ENCODE peak calls at places on chromosomes 11 and 22, in six cellular contexts. One of them, this sample, is unnamed.

GRCh38 chr11:40166892-40167291 is 1292.6 kb downstream of the LRRC4C start:
- DNase-seq in RPMI7951: peak
- DNase-seq in non-pigmented ciliary epithelial cell: no peak
- DNase-seq in NCI-H2227 treated with DMSO at 0.1 percent for 48 hours: no peak
- DNase-seq in AG08395: no peak
- DNase-seq in globus pallidus: no peak
- DNase-seq in this sample: no peak

GRCh38 chr11:102850973-102851745 is 7.8 kb upstream of the MMP3 start:
- DNase-seq in AG08395: peak
- DNase-seq in NCI-H2227 treated with DMSO at 0.1 percent for 48 hours: no peak
- DNase-seq in non-pigmented ciliary epithelial cell: peak
- DNase-seq in RPMI7951: peak
- DNase-seq in globus pallidus: no peak
- DNase-seq in this sample: peak

GRCh38 chr11:115990004-115990447 is 485.8 kb upstream of the CADM1 start:
- DNase-seq in NCI-H2227 treated with DMSO at 0.1 percent for 48 hours: no peak
- DNase-seq in globus pallidus: no peak
- DNase-seq in AG08395: no peak
- DNase-seq in non-pigmented ciliary epithelial cell: no peak
- DNase-seq in RPMI7951: no peak
- DNase-seq in this sample: no peak

GRCh38 chr11:74019860-74020259 is 11.0 kb upstream of the UCP3 start:
- DNase-seq in NCI-H2227 treated with DMSO at 0.1 percent for 48 hours: no peak
- DNase-seq in globus pallidus: no peak
- DNase-seq in non-pigmented ciliary epithelial cell: no peak
- DNase-seq in AG08395: no peak
- DNase-seq in RPMI7951: no peak
- DNase-seq in this sample: no peak

GRCh38 chr11:19982761-19983495 is 177.3 kb downstream of the DBX1 start:
- DNase-seq in RPMI7951: no peak
- DNase-seq in NCI-H2227 treated with DMSO at 0.1 percent for 48 hours: no peak
- DNase-seq in AG08395: no peak
- DNase-seq in non-pigmented ciliary epithelial cell: no peak
- DNase-seq in globus pallidus: no peak
- DNase-seq in this sample: no peak

GRCh38 chr11:43790444-43790794 is 90.2 kb upstream of the ALKBH3 start:
- DNase-seq in globus pallidus: no peak
- DNase-seq in RPMI7951: peak
- DNase-seq in non-pigmented ciliary epithelial cell: peak
- DNase-seq in AG08395: no peak
- DNase-seq in NCI-H2227 treated with DMSO at 0.1 percent for 48 hours: no peak
- DNase-seq in this sample: no peak

GRCh38 chr22:45878051-45878764 is 98.8 kb downstream of the WNT7B start:
- DNase-seq in AG08395: no peak
- DNase-seq in globus pallidus: no peak
- DNase-seq in RPMI7951: no peak
- DNase-seq in non-pigmented ciliary epithelial cell: no peak
- DNase-seq in NCI-H2227 treated with DMSO at 0.1 percent for 48 hours: peak
- DNase-seq in this sample: no peak

GRCh38 chr11:14374922-14375630 is 16.1 kb upstream of the RRAS2 start:
- DNase-seq in AG08395: no peak
- DNase-seq in NCI-H2227 treated with DMSO at 0.1 percent for 48 hours: no peak
- DNase-seq in non-pigmented ciliary epithelial cell: no peak
- DNase-seq in globus pallidus: no peak
- DNase-seq in RPMI7951: no peak
- DNase-seq in this sample: no peak

GRCh38 chr11:120217941-120218694 is 7.3 kb downstream of the OAF start:
- DNase-seq in globus pallidus: peak
- DNase-seq in RPMI7951: peak
- DNase-seq in NCI-H2227 treated with DMSO at 0.1 percent for 48 hours: no peak
- DNase-seq in AG08395: no peak
- DNase-seq in non-pigmented ciliary epithelial cell: no peak
- DNase-seq in this sample: no peak

This sample was measured in AG04450.